ENCODE peak calls at places on chromosomes 1 and 21, in six cellular contexts. G is K562, I is GM12892, Y is HepG2, M is H1, V is GM12878. Q is an unnamed sample.

GRCh38 chr1:53964109-53964508 is 18.0 kb downstream of the LRRC42 start:
- DNase-seq in M (no peak), I (no peak), V (no peak), Y (no peak), G (no peak), Q (no peak)

GRCh38 chr1:159946242-159947187 is 1.1 kb upstream of the IGSF9 start:
- DNase-seq in Y (no peak), V (no peak), M (no peak), G (no peak), I (no peak), Q (no peak)

GRCh38 chr1:180586671-180587155 is 27.9 kb downstream of the OVAAL start:
- DNase-seq in I (no peak), M (no peak), Y (peak; percentile 85), G (peak; percentile 73), V (no peak), Q (no peak)

GRCh38 chr1:24901791-24902470 is 28.1 kb downstream of the RUNX3 start:
- DNase-seq in V (no peak), I (peak; percentile 30), G (no peak), M (no peak), Y (no peak), Q (no peak)

GRCh38 chr1:68916227-68916853 is 419.5 kb upstream of the DEPDC1 start:
- DNase-seq in I (no peak), Y (no peak), V (no peak), M (no peak), G (no peak), Q (no peak)

GRCh38 chr1:14520514-14521163 is 77.8 kb upstream of the KAZN start:
- DNase-seq in V (peak; percentile 74), M (no peak), G (no peak), I (no peak), Y (no peak), Q (no peak)

GRCh38 chr1:223189903-223190724 is 47.1 kb upstream of the TLR5 start:
- DNase-seq in V (peak; percentile 30), G (no peak), I (no peak), Y (no peak), M (no peak), Q (no peak)

GRCh38 chr1:112399456-112399855 is 3.4 kb downstream of the CTTNBP2NL start:
- DNase-seq in G (no peak), M (no peak), Y (no peak), I (no peak), V (peak; percentile 45), Q (no peak)

GRCh38 chr1:182833271-182833670 is 5.9 kb upstream of the DHX9 start:
- DNase-seq in V (no peak), M (no peak), G (no peak), I (no peak), Y (no peak), Q (no peak)

GRCh38 chr1:21295059-21295401 is 4.8 kb upstream of the ECE1 start:
- DNase-seq in Y (no peak), V (no peak), I (no peak), G (peak; percentile 72), M (no peak), Q (no peak)

GRCh38 chr21:45297329-45297728 is 9.6 kb upstream of the POFUT2 start:
- DNase-seq in G (no peak), I (no peak), V (no peak), Y (no peak), M (no peak), Q (no peak)

GRCh38 chr1:33258788-33259274 is 2.5 kb downstream of the ZNF362 start:
- DNase-seq in V (no peak), G (no peak), M (no peak), Y (peak; percentile 91), I (no peak), Q (no peak)

GRCh38 chr21:34519694-34520093 is 7.7 kb upstream of the KCNE1 start:
- DNase-seq in M (no peak), V (no peak), I (no peak), Y (no peak), G (no peak), Q (no peak)
- TF ChIP-seq POLR2AphosphoS5 in M (no peak), V (no peak), I (no peak), Y (no peak), G (no peak), Q (no peak)

DNA sequence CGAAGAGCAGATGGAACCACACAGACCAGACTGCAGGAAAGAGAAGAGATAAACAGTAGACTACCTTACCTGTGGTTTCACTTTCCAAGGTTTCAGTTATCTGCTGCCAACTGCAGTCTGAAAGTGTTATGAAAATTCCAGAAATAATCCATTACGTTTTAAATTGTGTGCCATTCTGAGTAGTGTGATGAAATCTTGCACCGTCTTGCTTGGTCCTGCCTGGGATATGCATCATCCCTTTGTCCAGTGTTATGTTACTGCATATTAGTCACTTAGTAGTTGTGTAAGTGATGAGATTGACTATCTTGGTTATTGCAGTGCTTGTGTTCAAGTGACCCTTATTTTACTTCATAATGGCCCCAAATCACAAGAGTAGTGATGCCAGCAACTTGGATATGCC is 33.9 kb downstream of the DNAJC6 start:
- DNase-seq in Y (no peak), M (no peak), I (no peak), V (no peak), G (no peak), Q (no peak)
- TF ChIP-seq TAF1 in Y (no peak), M (no peak), I (no peak), V (no peak), G (no peak), Q (no peak)

GRCh38 chr1:201095581-201096531 is 16.4 kb downstream of the CACNA1S start:
- DNase-seq in M (no peak), I (no peak), G (no peak), V (no peak), Y (no peak), Q (no peak)
- TF ChIP-seq POLR2A in M (no peak), I (no peak), G (no peak), V (no peak), Y (no peak), Q (no peak)

DNA sequence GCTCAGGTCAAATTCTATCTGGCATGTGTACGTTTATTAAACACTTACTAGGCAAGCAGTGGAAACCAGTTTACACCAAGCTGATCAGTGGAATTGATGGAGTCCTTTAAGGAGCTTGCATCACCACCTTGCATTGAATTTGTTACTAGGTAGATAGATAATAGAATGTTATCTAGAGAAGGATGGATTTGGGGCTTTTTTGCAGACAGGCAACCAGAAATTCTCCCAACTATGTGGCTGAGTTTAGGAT is 44.9 kb downstream of the HHAT start:
- DNase-seq in Y (no peak), G (no peak), V (no peak), M (no peak), I (no peak), Q (no peak)
- TF ChIP-seq POLR2AphosphoS5 in Y (no peak), G (no peak), V (no peak), M (no peak), I (no peak), Q (no peak)

DNA sequence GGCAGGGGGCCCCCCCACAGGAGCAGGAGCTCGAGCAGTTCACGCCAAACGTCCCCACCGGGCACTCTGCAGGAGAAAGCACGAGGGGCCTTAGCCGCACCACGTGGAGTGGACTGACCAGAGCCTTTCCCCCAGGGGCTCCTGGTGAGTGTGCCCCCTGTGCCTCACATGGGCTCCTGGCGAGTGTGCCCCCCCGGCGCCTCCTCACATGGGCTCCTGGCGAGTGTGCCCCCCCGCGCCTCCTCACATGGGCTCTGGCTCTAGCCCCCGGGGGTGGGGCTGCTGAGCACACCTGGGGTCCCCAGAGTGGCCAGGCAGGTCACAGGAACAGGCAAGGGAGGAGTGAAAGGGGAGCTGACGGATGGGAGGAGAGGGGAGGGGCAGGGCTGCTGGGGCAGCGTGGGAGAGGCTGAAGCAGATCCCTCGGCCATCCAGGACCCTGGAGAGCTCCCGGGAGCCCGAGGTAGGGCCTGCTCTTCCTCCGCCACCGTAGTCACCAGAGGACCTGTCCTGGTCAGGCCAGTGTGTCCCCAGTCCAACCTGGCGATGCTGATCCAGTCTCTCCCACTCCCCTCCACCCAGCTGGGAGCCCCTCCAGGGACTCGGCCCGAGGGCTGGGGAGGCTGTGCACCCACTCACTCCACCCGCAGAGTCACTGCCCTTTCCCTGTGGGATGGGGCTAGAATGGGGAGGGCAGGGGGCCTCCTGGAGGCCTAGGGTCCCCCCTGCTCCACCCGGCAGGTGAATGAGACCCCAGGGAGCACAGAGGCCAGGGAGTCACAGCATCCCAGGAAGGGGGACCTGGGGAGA is 47.6 kb downstream of the ARHGEF16 start:
- DNase-seq in Y (peak; percentile 33), G (peak; percentile 45), V (no peak), I (peak; percentile 82), M (peak; percentile 57), Q (peak; percentile 79)
- TF ChIP-seq TAF1 in Y (no peak), G (no peak), V (no peak), I (no peak), M (no peak), Q (no peak)

GRCh38 chr21:36069713-36070573 is at the start of gene CBR1:
- DNase-seq in G (peak; percentile 87), I (peak; percentile 69), M (peak; percentile 34), Y (peak; percentile 72), V (peak; percentile 47), Q (peak; percentile 77)
- TF ChIP-seq POLR2A in G (peak; percentile 69), I (peak; percentile 83), M (no peak), Y (peak; percentile 77), V (peak; percentile 88), Q (peak; percentile 59)

GRCh38 chr1:11929849-11930248 is 3.6 kb upstream of the KIAA2013 start:
- DNase-seq in M (no peak), I (no peak), V (no peak), G (peak; percentile 88), Y (peak; percentile 62), Q (no peak)
- TF ChIP-seq POLR2AphosphoS5 in M (no peak), I (no peak), V (no peak), G (no peak), Y (peak; percentile 28), Q (no peak)